ENCODE peak calls at places on chromosome 19, in six cellular contexts. O is endothelial cell of umbilical vein, H is A549, R is HepG2, L is GM12878, F is K562. Y is an unnamed sample.

GRCh38 chr19:56671613-56671994 is at the start of gene ZNF835:
- DNase-seq in L (no peak), H (no peak), R (no peak), F (peak), O (no peak), Y (no peak)

GRCh38 chr19:18635831-18636182 is 1.0 kb upstream of the KLHL26 start:
- DNase-seq in L (no peak), H (no peak), R (no peak), F (no peak), O (no peak), Y (no peak)

GRCh38 chr19:3096902-3097326 is 2.8 kb downstream of the GNA11 start:
- DNase-seq in O (no peak), H (no peak), R (peak), F (no peak), L (no peak), Y (no peak)

GRCh38 chr19:991174-991931 is 7.2 kb downstream of the WDR18 start:
- DNase-seq in F (peak), L (no peak), R (no peak), O (no peak), H (peak), Y (peak)

GRCh38 chr19:9673912-9674668 is 810 bp downstream of the ZNF562 start:
- DNase-seq in H (peak), F (peak), L (peak), O (peak), R (peak), Y (no peak)

GRCh38 chr19:3082331-3082730 is 11.8 kb upstream of the GNA11 start:
- DNase-seq in L (no peak), O (no peak), H (no peak), R (no peak), F (no peak), Y (no peak)

GRCh38 chr19:46431824-46432223 is 3.1 kb upstream of the PNMA8C start:
- DNase-seq in F (peak), O (no peak), L (no peak), R (no peak), H (peak), Y (no peak)

GRCh38 chr19:38685666-38686529 is 38.4 kb downstream of the ACTN4 start:
- DNase-seq in L (no peak), R (peak), H (peak), O (peak), F (peak), Y (no peak)

GRCh38 chr19:3357731-3358391 is 8.5 kb upstream of the NFIC start:
- DNase-seq in F (peak), O (no peak), H (no peak), L (no peak), R (no peak), Y (peak)

GRCh38 chr19:19260417-19260816 is 12.7 kb downstream of the TM6SF2 start:
- DNase-seq in F (no peak), O (no peak), H (no peak), L (no peak), R (no peak), Y (peak)

GRCh38 chr19:16062789-16063188 is 13.5 kb upstream of the TPM4 start:
- DNase-seq in O (peak), H (no peak), F (peak), R (no peak), L (no peak), Y (peak)

GRCh38 chr19:3365447-3366103 is 808 bp upstream of the NFIC start:
- DNase-seq in L (no peak), O (no peak), H (peak), R (no peak), F (peak), Y (peak)

GRCh38 chr19:48059331-48059730 is 15.5 kb upstream of the CABP5 start:
- DNase-seq in F (no peak), L (no peak), R (peak), O (no peak), H (no peak), Y (no peak)

GRCh38 chr19:15249912-15250634 is 17.8 kb upstream of the EPHX3 start:
- DNase-seq in O (peak), F (no peak), H (peak), L (no peak), R (no peak), Y (no peak)

GRCh38 chr19:46718157-46718933 is 1.4 kb upstream of the PRKD2 start:
- DNase-seq in F (peak), R (no peak), H (peak), L (peak), O (no peak), Y (peak)

GRCh38 chr19:31386806-31387205 is 37.6 kb upstream of the TSHZ3 start:
- DNase-seq in R (no peak), H (no peak), F (no peak), O (no peak), L (no peak), Y (no peak)

GRCh38 chr19:44975444-44975843 is 20.3 kb downstream of the CLPTM1 start:
- DNase-seq in R (no peak), F (no peak), O (no peak), L (no peak), H (no peak), Y (no peak)

GRCh38 chr19:57800696-57801095 is 14.0 kb downstream of the ZNF552 start:
- DNase-seq in F (no peak), L (no peak), O (no peak), R (no peak), H (no peak), Y (no peak)

GRCh38 chr19:37979547-37980082 is 72.6 kb downstream of the SIPA1L3 start:
- DNase-seq in L (peak), R (peak), O (no peak), H (no peak), F (no peak), Y (no peak)

GRCh38 chr19:51784922-51785690 is 9.9 kb upstream of the FPR3 start:
- DNase-seq in O (no peak), R (no peak), L (peak), F (peak), H (no peak), Y (peak)

GRCh38 chr19:31160346-31160926 is 188.8 kb downstream of the TSHZ3 start:
- DNase-seq in O (no peak), L (no peak), H (no peak), F (no peak), R (no peak), Y (no peak)

GRCh38 chr19:42697884-42698283 is 42.4 kb downstream of the PSG3 start:
- DNase-seq in H (no peak), F (no peak), R (no peak), L (no peak), O (no peak), Y (no peak)

GRCh38 chr19:1235625-1236538 is 1.9 kb downstream of the CBARP start:
- DNase-seq in H (no peak), R (no peak), L (no peak), O (no peak), F (no peak), Y (no peak)

GRCh38 chr19:10219678-10220077 is 11.5 kb downstream of the S1PR2 start:
- DNase-seq in H (peak), F (peak), R (peak), O (no peak), L (peak), Y (peak)

GRCh38 chr19:48796468-48797083 is 14.3 kb downstream of the BCAT2 start:
- DNase-seq in F (no peak), O (no peak), L (no peak), R (no peak), H (no peak), Y (no peak)

GRCh38 chr19:1147934-1148549 is 26.0 kb downstream of the SBNO2 start:
- DNase-seq in R (no peak), H (peak), O (no peak), F (no peak), L (no peak), Y (no peak)

GRCh38 chr19:585551-586110 is 4.0 kb upstream of the HCN2 start:
- DNase-seq in O (no peak), L (no peak), R (no peak), H (no peak), F (peak), Y (peak)

GRCh38 chr19:45492627-45493470 is 4.0 kb downstream of the RTN2 start:
- DNase-seq in L (no peak), R (peak), F (peak), O (peak), H (peak), Y (peak)

GRCh38 chr19:9793051-9793591 is 24.6 kb upstream of the ZNF846 start:
- DNase-seq in L (no peak), H (peak), F (peak), O (no peak), R (no peak), Y (peak)

GRCh38 chr19:49879243-49879960 is 1.9 kb downstream of the TBC1D17 start:
- DNase-seq in O (no peak), F (no peak), R (no peak), H (peak), L (no peak), Y (peak)

GRCh38 chr19:38869836-38870607 is 8.1 kb downstream of the RINL start:
- DNase-seq in H (peak), R (no peak), F (no peak), O (peak), L (no peak), Y (peak)

GRCh38 chr19:33292595-33293254 is 9.6 kb downstream of the CEBPA start:
- DNase-seq in L (no peak), F (no peak), H (peak), O (no peak), R (no peak), Y (peak)

GRCh38 chr19:7783991-7784421 is 21.0 kb downstream of the CLEC4M start:
- DNase-seq in O (no peak), F (no peak), H (peak), L (no peak), R (peak), Y (peak)

GRCh38 chr19:15331419-15332310 is 674 bp downstream of the BRD4 start:
- DNase-seq in L (no peak), R (no peak), F (peak), O (no peak), H (peak), Y (peak)

GRCh38 chr19:42242071-42242511 is 311 bp downstream of the GSK3A start:
- DNase-seq in O (no peak), R (no peak), L (no peak), F (peak), H (no peak), Y (no peak)

GRCh38 chr19:47414469-47414868 is 4.9 kb downstream of the MEIS3 start:
- DNase-seq in O (no peak), R (peak), F (peak), L (no peak), H (peak), Y (peak)

GRCh38 chr19:48630289-48631036 is 6.7 kb downstream of the DBP start:
- DNase-seq in L (no peak), O (peak), R (no peak), H (no peak), F (no peak), Y (peak)

GRCh38 chr19:18663940-18664530 is 19.4 kb upstream of the CRTC1 start:
- DNase-seq in L (no peak), F (no peak), O (no peak), R (no peak), H (no peak), Y (no peak)

GRCh38 chr19:32532233-32532632 is 48.8 kb upstream of the PDCD5 start:
- DNase-seq in F (no peak), R (no peak), O (no peak), H (no peak), L (no peak), Y (no peak)

DNA sequence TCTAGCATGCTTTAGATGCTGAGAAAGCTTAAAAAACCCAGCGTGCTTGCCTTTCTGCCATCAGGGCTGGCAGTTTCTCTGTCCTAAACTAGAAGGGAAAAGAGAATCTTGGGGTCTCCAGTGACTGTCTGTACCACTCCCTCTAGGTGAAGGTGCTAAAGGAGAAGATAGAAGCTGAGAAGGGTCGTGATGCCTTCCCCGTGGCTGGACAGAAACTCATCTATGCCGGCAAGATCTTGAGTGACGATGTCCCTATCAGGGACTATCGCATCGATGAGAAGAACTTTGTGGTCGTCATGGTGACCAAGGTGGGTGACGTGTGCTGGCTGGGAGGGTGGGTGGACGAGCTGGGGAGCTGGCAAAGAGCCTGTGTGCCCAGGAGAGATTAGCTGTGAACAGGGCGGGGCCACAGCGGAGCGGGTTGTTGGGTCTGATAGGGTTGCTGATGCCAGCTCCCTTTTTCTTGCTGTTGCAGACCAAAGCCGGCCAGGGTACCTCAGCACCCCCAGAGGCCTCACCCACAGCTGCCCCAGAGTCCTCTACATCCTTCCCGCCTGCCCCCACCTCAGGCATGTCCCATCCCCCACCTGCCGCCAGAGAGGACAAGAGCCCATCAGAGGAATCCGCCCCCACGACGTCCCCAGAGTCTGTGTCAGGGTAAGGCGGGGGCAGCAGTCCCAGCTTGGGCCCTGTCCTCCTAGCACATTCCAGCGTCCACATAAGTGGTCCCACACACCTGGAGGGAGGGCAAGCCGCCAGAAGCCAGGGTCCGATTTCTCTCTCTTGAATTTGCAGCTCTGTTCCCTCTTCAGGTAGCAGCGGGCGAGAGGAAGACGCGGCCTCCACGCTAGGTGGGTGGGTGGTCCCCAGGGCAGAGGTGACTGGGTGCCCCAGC is 2.3 kb downstream of the RAD23A start:
- DNase-seq in L (no peak), O (no peak), H (no peak), R (no peak), F (no peak), Y (no peak)
- TF ChIP-seq MYC in L (no peak), O (no peak), H (no peak), R (no peak), F (no peak), Y (no peak)

DNA sequence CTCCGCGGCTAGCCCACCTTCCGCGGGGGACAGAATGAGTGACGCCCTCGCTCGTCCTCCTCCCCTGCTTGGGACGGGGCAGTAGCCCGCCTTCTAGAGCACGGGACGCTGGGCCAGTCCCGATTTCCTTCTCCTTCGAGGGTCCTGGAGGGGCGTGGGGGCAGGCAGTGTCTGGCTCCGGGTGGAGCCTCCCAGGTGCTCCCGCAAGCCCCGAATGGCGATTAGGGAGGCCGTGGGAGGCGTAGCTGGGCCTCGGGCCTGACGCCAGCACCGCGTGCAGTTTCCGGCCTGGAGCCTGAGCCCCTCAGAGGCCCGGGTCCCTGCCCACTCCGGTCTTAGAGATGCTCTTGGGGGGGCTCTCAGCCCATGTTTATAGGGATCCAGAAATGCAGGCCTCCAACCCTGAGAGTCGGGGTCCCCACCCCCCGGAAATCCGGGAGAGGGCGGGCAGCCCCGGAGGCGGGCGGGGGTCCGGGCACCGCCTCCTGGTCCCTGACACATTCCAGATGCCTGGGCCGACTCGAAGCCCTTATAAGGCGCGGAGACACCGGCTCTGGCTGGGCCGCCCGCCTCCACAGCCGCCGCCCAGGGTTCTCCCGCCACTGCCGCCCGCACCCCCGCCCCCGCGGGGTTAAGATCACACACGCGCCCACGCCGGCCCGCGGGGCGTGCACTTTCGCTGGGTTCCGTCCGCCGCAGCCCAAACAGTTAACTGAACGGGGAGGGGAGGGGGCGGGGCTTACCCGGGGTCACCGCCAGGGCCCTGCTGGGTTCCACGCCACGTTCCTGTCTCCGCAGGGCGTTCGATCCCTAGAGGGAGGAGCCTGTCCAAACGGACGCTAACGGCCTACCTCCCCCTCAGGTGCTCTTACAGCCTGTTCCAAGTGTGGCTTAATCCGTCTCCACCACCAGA is 1.5 kb downstream of the MYADM start:
- DNase-seq in O (peak), L (no peak), H (peak), F (peak), R (peak), Y (peak)
- TF ChIP-seq POLR2A in O (peak), L (no peak), H (no peak), F (peak), R (peak), Y (peak)

DNA sequence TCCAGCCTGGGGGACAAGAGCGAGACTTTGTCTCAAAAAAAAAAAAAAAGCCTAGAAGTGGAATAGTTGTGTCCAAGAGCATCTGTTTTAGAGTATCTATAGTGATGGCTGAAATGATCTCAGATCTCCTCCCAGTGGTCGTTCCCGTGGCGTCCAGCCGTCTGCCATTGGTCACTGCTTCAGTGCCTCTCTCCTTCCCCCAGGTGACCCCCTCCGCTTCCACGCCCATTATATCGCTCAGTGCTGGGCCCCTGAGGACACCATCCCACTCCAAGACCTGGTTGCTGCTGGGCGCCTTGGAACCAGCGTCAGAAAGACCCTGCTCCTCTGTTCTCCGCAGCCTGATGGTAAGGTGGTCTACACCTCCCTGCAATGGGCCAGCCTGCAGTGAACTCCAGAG is 1.9 kb downstream of the TSEN34 start:
- DNase-seq in O (no peak), H (no peak), R (no peak), L (no peak), F (no peak), Y (no peak)
- TF ChIP-seq MYC in O (no peak), H (no peak), R (no peak), L (no peak), F (no peak), Y (no peak)

GRCh38 chr19:6278051-6278450 is 1.7 kb downstream of the MLLT1 start:
- DNase-seq in H (no peak), F (no peak), O (no peak), L (no peak), R (no peak), Y (no peak)
- TF ChIP-seq POLR2A in H (no peak), F (no peak), O (no peak), L (no peak), R (no peak), Y (no peak)

GRCh38 chr19:5711025-5711424 is 8.9 kb downstream of the LONP1 start:
- DNase-seq in F (no peak), O (no peak), R (no peak), H (no peak), L (no peak), Y (no peak)
- TF ChIP-seq MYC in F (no peak), O (no peak), R (no peak), H (no peak), L (no peak), Y (no peak)

GRCh38 chr19:17471410-17472125 is 1.2 kb downstream of the SLC27A1 start:
- DNase-seq in R (no peak), L (no peak), H (no peak), O (no peak), F (no peak), Y (no peak)

GRCh38 chr19:17473041-17473440 is 2.7 kb downstream of the SLC27A1 start:
- DNase-seq in L (no peak), O (peak), H (peak), F (peak), R (no peak), Y (peak)

GRCh38 chr19:17470204-17470841 is at the start of gene SLC27A1:
- DNase-seq in H (peak), R (peak), L (peak), F (peak), O (peak), Y (peak)

GRCh38 chr19:17479325-17479791 is 9.0 kb downstream of the SLC27A1 start:
- DNase-seq in O (no peak), F (no peak), H (no peak), L (no peak), R (no peak), Y (peak)

GRCh38 chr19:17475541-17476115 is 5.3 kb downstream of the SLC27A1 start:
- DNase-seq in F (no peak), R (peak), H (no peak), O (no peak), L (no peak), Y (peak)
- TF ChIP-seq POLR2A in F (no peak), R (no peak), H (no peak), O (no peak), L (no peak), Y (no peak)

Y was measured in NB4.